ENCODE peak calls at places on chromosomes 5 and 9, in four cellular contexts. Q, I, F and U are unnamed samples.

GRCh38 chr5:173745123-173745522 is 128.7 kb upstream of the BOD1 start:
- DNase-seq in F (no peak), I (no peak), Q (no peak), U (no peak)

GRCh38 chr5:84961193-84961592 is 576.5 kb upstream of the EDIL3 start:
- DNase-seq in F (no peak), I (no peak), Q (no peak), U (no peak)

GRCh38 chr5:68962632-68963484 is 131.0 kb upstream of the SLC30A5 start:
- DNase-seq in Q (peak), F (no peak), I (no peak), U (peak)

GRCh38 chr9:93317495-93318094 is 133.7 kb downstream of the WNK2 start:
- DNase-seq in Q (no peak), F (no peak), I (no peak), U (no peak)

GRCh38 chr9:32378496-32378895 is 5.9 kb upstream of the ACO1 start:
- DNase-seq in Q (peak), F (peak), I (no peak), U (no peak)

GRCh38 chr5:94544031-94544650 is 74.3 kb downstream of the KIAA0825 start:
- DNase-seq in I (no peak), Q (peak), F (no peak), U (no peak)

GRCh38 chr9:127011772-127012171 is 97.2 kb downstream of the RALGPS1 start:
- DNase-seq in F (no peak), I (no peak), Q (no peak), U (no peak)

GRCh38 chr9:38022995-38023394 is 46.0 kb downstream of the SHB start:
- DNase-seq in Q (no peak), F (no peak), I (no peak), U (peak)

GRCh38 chr9:97571664-97572063 is 61.5 kb downstream of the TSTD2 start:
- DNase-seq in I (no peak), Q (no peak), F (no peak), U (no peak)

GRCh38 chr5:171582849-171583248 is 163.4 kb downstream of the FGF18 start:
- DNase-seq in I (no peak), F (no peak), Q (no peak), U (no peak)

GRCh38 chr5:130479045-130479804 is 575.0 kb downstream of the CHSY3 start:
- DNase-seq in I (no peak), F (no peak), Q (no peak), U (no peak)

GRCh38 chr9:113523421-113524141 is 60.1 kb downstream of the RGS3 start:
- DNase-seq in Q (no peak), I (peak), F (peak), U (no peak)

GRCh38 chr5:169629847-169630548 is 7.1 kb upstream of the DOCK2 start:
- DNase-seq in Q (peak), I (no peak), F (no peak), U (no peak)

GRCh38 chr5:123813937-123814624 is 302.1 kb downstream of the CSNK1G3 start:
- DNase-seq in F (no peak), Q (peak), I (no peak), U (no peak)

GRCh38 chr5:146079695-146080361 is 25.5 kb downstream of the PLAC8L1 start:
- DNase-seq in F (no peak), I (no peak), Q (peak), U (no peak)

GRCh38 chr9:4197548-4197947 is 102.3 kb downstream of the GLIS3 start:
- DNase-seq in Q (no peak), F (no peak), I (no peak), U (peak)

GRCh38 chr5:177501874-177502678 is 4.7 kb upstream of the PDLIM7 start:
- DNase-seq in I (no peak), Q (no peak), F (no peak), U (no peak)

GRCh38 chr9:115237383-115238087 is 119.6 kb upstream of the TNC start:
- DNase-seq in I (no peak), Q (no peak), F (no peak), U (no peak)

GRCh38 chr9:129273136-129273895 is 95.3 kb upstream of the IER5L start:
- DNase-seq in I (no peak), Q (no peak), F (no peak), U (no peak)

GRCh38 chr9:115633099-115633498 is 515.1 kb upstream of the TNC start:
- DNase-seq in I (no peak), Q (peak), F (no peak), U (no peak)

GRCh38 chr9:75993434-75993833 is 103.0 kb downstream of the PCSK5 start:
- DNase-seq in F (no peak), Q (peak), I (no peak), U (no peak)

GRCh38 chr9:33703430-33704096 is 91.8 kb upstream of the PRSS3 start:
- DNase-seq in Q (no peak), F (no peak), I (no peak), U (no peak)

GRCh38 chr5:83551826-83552225 is 80.3 kb downstream of the VCAN start:
- DNase-seq in Q (no peak), I (no peak), F (no peak), U (no peak)

GRCh38 chr9:96391021-96391765 is 7.7 kb upstream of the SLC35D2 start:
- DNase-seq in I (no peak), Q (peak), F (no peak), U (no peak)

GRCh38 chr9:14030350-14030823 is 283.6 kb downstream of the NFIB start:
- DNase-seq in I (no peak), F (no peak), Q (peak), U (no peak)

GRCh38 chr5:7642029-7642428 is 208.9 kb downstream of the CFAP90 start:
- DNase-seq in F (no peak), I (no peak), Q (peak), U (no peak)

GRCh38 chr5:168039485-168040005 is 251.9 kb upstream of the WWC1 start:
- DNase-seq in F (no peak), I (no peak), Q (no peak), U (no peak)

GRCh38 chr9:92151691-92152393 is 36.6 kb upstream of the SPTLC1 start:
- DNase-seq in Q (peak), I (no peak), F (no peak), U (no peak)

GRCh38 chr9:138072161-138072842 is 194.7 kb downstream of the CACNA1B start:
- DNase-seq in I (no peak), Q (no peak), F (no peak), U (no peak)

GRCh38 chr5:35171108-35171507 is 59.2 kb downstream of the PRLR start:
- DNase-seq in Q (no peak), I (no peak), F (no peak), U (no peak)

GRCh38 chr5:34452170-34452828 is 203.8 kb upstream of the RAI14 start:
- DNase-seq in Q (peak), I (no peak), F (no peak), U (no peak)

GRCh38 chr9:117927354-117927753 is 223.2 kb downstream of the TLR4 start:
- DNase-seq in Q (no peak), F (no peak), I (no peak), U (no peak)

GRCh38 chr9:96293481-96293880 is 8.5 kb downstream of the HSD17B3 start:
- DNase-seq in I (no peak), Q (peak), F (no peak), U (no peak)

GRCh38 chr5:14191325-14191724 is 48.2 kb downstream of the TRIO start:
- DNase-seq in Q (no peak), I (no peak), F (no peak), U (no peak)

GRCh38 chr5:168747987-168748777 is 169.0 kb upstream of the PANK3 start:
- DNase-seq in I (no peak), F (no peak), Q (no peak), U (no peak)

GRCh38 chr5:34826347-34826746 is 12.6 kb upstream of the TTC23L start:
- DNase-seq in I (no peak), F (no peak), Q (no peak), U (no peak)

GRCh38 chr5:151895660-151896040 is 29.0 kb downstream of the GLRA1 start:
- DNase-seq in I (no peak), F (no peak), Q (no peak), U (no peak)

GRCh38 chr9:14315754-14316573 is 2.0 kb upstream of the NFIB start:
- DNase-seq in Q (peak), F (no peak), I (no peak), U (no peak)